ENCODE peak calls at places on chromosomes 7 and 10, in five cellular contexts. One of them, this sample, is unnamed.

GRCh38 chr7:73519867-73520672 is 2.0 kb downstream of the BAZ1B start:
- DNase-seq in fibroblast of lung: peak
- DNase-seq in adipocyte: peak
- DNase-seq in astrocyte: no peak
- DNase-seq in neuronal stem cell: no peak
- DNase-seq in this sample: no peak

GRCh38 chr10:896982-897381 is 34.5 kb downstream of the LARP4B start:
- DNase-seq in astrocyte: no peak
- DNase-seq in fibroblast of lung: no peak
- DNase-seq in adipocyte: no peak
- DNase-seq in neuronal stem cell: no peak
- DNase-seq in this sample: no peak

GRCh38 chr7:150428671-150429451 is 21.6 kb upstream of the GIMAP8 start:
- DNase-seq in astrocyte: peak
- DNase-seq in fibroblast of lung: peak
- DNase-seq in neuronal stem cell: no peak
- DNase-seq in adipocyte: peak
- DNase-seq in this sample: peak

GRCh38 chr10:65570143-65571010 is 1355.5 kb upstream of the LRRTM3 start:
- DNase-seq in adipocyte: no peak
- DNase-seq in fibroblast of lung: peak
- DNase-seq in astrocyte: peak
- DNase-seq in neuronal stem cell: peak
- DNase-seq in this sample: peak

GRCh38 chr10:113041841-113042745 is 92.0 kb downstream of the TCF7L2 start:
- DNase-seq in fibroblast of lung: no peak
- DNase-seq in adipocyte: no peak
- DNase-seq in astrocyte: peak
- DNase-seq in neuronal stem cell: no peak
- DNase-seq in this sample: peak

GRCh38 chr10:132640326-132641125 is 102.9 kb downstream of the INPP5A start:
- DNase-seq in fibroblast of lung: no peak
- DNase-seq in astrocyte: no peak
- DNase-seq in neuronal stem cell: no peak
- DNase-seq in adipocyte: no peak
- DNase-seq in this sample: no peak

GRCh38 chr10:51699145-51699474 is 285 bp downstream of the CSTF2T start:
- DNase-seq in astrocyte: no peak
- DNase-seq in adipocyte: no peak
- DNase-seq in fibroblast of lung: no peak
- DNase-seq in neuronal stem cell: no peak
- DNase-seq in this sample: no peak

GRCh38 chr10:3111626-3112220 is 44.4 kb downstream of the PFKP start:
- DNase-seq in adipocyte: no peak
- DNase-seq in fibroblast of lung: no peak
- DNase-seq in astrocyte: no peak
- DNase-seq in neuronal stem cell: no peak
- DNase-seq in this sample: no peak

GRCh38 chr7:122652851-122653250 is 46.1 kb downstream of the RNF133 start:
- DNase-seq in adipocyte: no peak
- DNase-seq in astrocyte: no peak
- DNase-seq in neuronal stem cell: no peak
- DNase-seq in fibroblast of lung: no peak
- DNase-seq in this sample: peak

GRCh38 chr10:75424553-75424952 is 6.9 kb upstream of the LRMDA start:
- DNase-seq in adipocyte: no peak
- DNase-seq in fibroblast of lung: no peak
- DNase-seq in neuronal stem cell: no peak
- DNase-seq in astrocyte: no peak
- DNase-seq in this sample: no peak

GRCh38 chr10:13732485-13732884 is 145.7 kb downstream of the PRPF18 start:
- DNase-seq in fibroblast of lung: no peak
- DNase-seq in adipocyte: no peak
- DNase-seq in astrocyte: no peak
- DNase-seq in neuronal stem cell: no peak
- DNase-seq in this sample: no peak

GRCh38 chr10:104345941-104346340 is 7.7 kb upstream of the ITPRIP start:
- DNase-seq in astrocyte: no peak
- DNase-seq in neuronal stem cell: no peak
- DNase-seq in adipocyte: no peak
- DNase-seq in fibroblast of lung: no peak
- DNase-seq in this sample: no peak

GRCh38 chr7:7861211-7861633 is 107.4 kb upstream of the GLCCI1 start:
- DNase-seq in neuronal stem cell: no peak
- DNase-seq in astrocyte: peak
- DNase-seq in fibroblast of lung: peak
- DNase-seq in adipocyte: peak
- DNase-seq in this sample: peak

GRCh38 chr10:71077143-71077581 is 135.2 kb upstream of the UNC5B start:
- DNase-seq in astrocyte: no peak
- DNase-seq in fibroblast of lung: no peak
- DNase-seq in neuronal stem cell: no peak
- DNase-seq in adipocyte: no peak
- DNase-seq in this sample: no peak

GRCh38 chr10:83667594-83667993 is 471.7 kb upstream of the GHITM start:
- DNase-seq in neuronal stem cell: no peak
- DNase-seq in astrocyte: no peak
- DNase-seq in adipocyte: no peak
- DNase-seq in fibroblast of lung: no peak
- DNase-seq in this sample: no peak

GRCh38 chr10:86956195-86956840 is 1.1 kb downstream of the MMRN2 start:
- DNase-seq in fibroblast of lung: no peak
- DNase-seq in neuronal stem cell: no peak
- DNase-seq in adipocyte: no peak
- DNase-seq in astrocyte: no peak
- DNase-seq in this sample: no peak

GRCh38 chr7:121385800-121386179 is 10.3 kb downstream of the FAM3C start:
- DNase-seq in fibroblast of lung: no peak
- DNase-seq in neuronal stem cell: no peak
- DNase-seq in adipocyte: no peak
- DNase-seq in astrocyte: no peak
- DNase-seq in this sample: no peak

GRCh38 chr7:44694326-44694725 is 54.3 kb upstream of the ZMIZ2 start:
- DNase-seq in adipocyte: no peak
- DNase-seq in neuronal stem cell: no peak
- DNase-seq in fibroblast of lung: no peak
- DNase-seq in astrocyte: no peak
- DNase-seq in this sample: no peak

GRCh38 chr7:118280319-118281012 is 56.0 kb downstream of the ANKRD7 start:
- DNase-seq in neuronal stem cell: no peak
- DNase-seq in astrocyte: no peak
- DNase-seq in adipocyte: no peak
- DNase-seq in fibroblast of lung: no peak
- DNase-seq in this sample: no peak

GRCh38 chr7:83347836-83348482 is 185.3 kb upstream of the PCLO start:
- DNase-seq in fibroblast of lung: peak
- DNase-seq in adipocyte: peak
- DNase-seq in neuronal stem cell: no peak
- DNase-seq in astrocyte: peak
- DNase-seq in this sample: peak

GRCh38 chr10:14822879-14823755 is 14.7 kb downstream of the CDNF start:
- DNase-seq in neuronal stem cell: peak
- DNase-seq in astrocyte: peak
- DNase-seq in adipocyte: peak
- DNase-seq in fibroblast of lung: peak
- DNase-seq in this sample: peak

GRCh38 chr7:93040355-93040754 is 77.4 kb downstream of the SAMD9 start:
- DNase-seq in fibroblast of lung: no peak
- DNase-seq in adipocyte: no peak
- DNase-seq in neuronal stem cell: no peak
- DNase-seq in astrocyte: no peak
- DNase-seq in this sample: no peak

GRCh38 chr10:76626406-76626805 is 1011.2 kb downstream of the KCNMA1 start:
- DNase-seq in fibroblast of lung: no peak
- DNase-seq in neuronal stem cell: no peak
- DNase-seq in astrocyte: no peak
- DNase-seq in adipocyte: no peak
- DNase-seq in this sample: no peak

GRCh38 chr7:128082431-128082830 is 51.2 kb upstream of the LRRC4 start:
- DNase-seq in fibroblast of lung: no peak
- DNase-seq in adipocyte: no peak
- DNase-seq in neuronal stem cell: no peak
- DNase-seq in astrocyte: no peak
- DNase-seq in this sample: no peak

GRCh38 chr7:105024734-105025133 is 10.7 kb downstream of the KMT2E start:
- DNase-seq in fibroblast of lung: peak
- DNase-seq in astrocyte: peak
- DNase-seq in neuronal stem cell: no peak
- DNase-seq in adipocyte: peak
- DNase-seq in this sample: peak

GRCh38 chr7:42900842-42901241 is 11.0 kb downstream of the C7orf25 start:
- DNase-seq in neuronal stem cell: no peak
- DNase-seq in astrocyte: no peak
- DNase-seq in adipocyte: no peak
- DNase-seq in fibroblast of lung: no peak
- DNase-seq in this sample: no peak

GRCh38 chr10:130485958-130486680 is 349.9 kb downstream of the GLRX3 start:
- DNase-seq in fibroblast of lung: no peak
- DNase-seq in astrocyte: no peak
- DNase-seq in neuronal stem cell: no peak
- DNase-seq in adipocyte: no peak
- DNase-seq in this sample: no peak

GRCh38 chr7:30068117-30068516 is 39.9 kb downstream of the PLEKHA8 start:
- DNase-seq in adipocyte: peak
- DNase-seq in astrocyte: peak
- DNase-seq in fibroblast of lung: peak
- DNase-seq in neuronal stem cell: no peak
- DNase-seq in this sample: no peak

GRCh38 chr7:134313543-134313942 is 3.2 kb downstream of the SLC35B4 start:
- DNase-seq in adipocyte: no peak
- DNase-seq in fibroblast of lung: no peak
- DNase-seq in astrocyte: no peak
- DNase-seq in neuronal stem cell: no peak
- DNase-seq in this sample: no peak

GRCh38 chr7:72080349-72080766 is 331.8 kb downstream of the CALN1 start:
- DNase-seq in fibroblast of lung: no peak
- DNase-seq in adipocyte: no peak
- DNase-seq in neuronal stem cell: no peak
- DNase-seq in astrocyte: no peak
- DNase-seq in this sample: no peak

GRCh38 chr7:101634196-101634717 is 5.2 kb upstream of the MYL10 start:
- DNase-seq in astrocyte: no peak
- DNase-seq in neuronal stem cell: no peak
- DNase-seq in adipocyte: no peak
- DNase-seq in fibroblast of lung: no peak
- DNase-seq in this sample: no peak

GRCh38 chr10:88995156-88995876 is 4.7 kb downstream of the FAS start:
- DNase-seq in astrocyte: no peak
- DNase-seq in neuronal stem cell: no peak
- DNase-seq in fibroblast of lung: no peak
- DNase-seq in adipocyte: no peak
- DNase-seq in this sample: no peak

GRCh38 chr10:33038672-33039071 is 80.6 kb upstream of the ITGB1 start:
- DNase-seq in neuronal stem cell: no peak
- DNase-seq in adipocyte: no peak
- DNase-seq in fibroblast of lung: no peak
- DNase-seq in astrocyte: no peak
- DNase-seq in this sample: no peak

GRCh38 chr10:88831709-88832108 is 19.9 kb downstream of the ANKRD22 start:
- DNase-seq in fibroblast of lung: no peak
- DNase-seq in adipocyte: no peak
- DNase-seq in neuronal stem cell: no peak
- DNase-seq in astrocyte: no peak
- DNase-seq in this sample: no peak

GRCh38 chr10:76428541-76429330 is 997.3 kb downstream of the LRMDA start:
- DNase-seq in adipocyte: peak
- DNase-seq in neuronal stem cell: no peak
- DNase-seq in astrocyte: peak
- DNase-seq in fibroblast of lung: peak
- DNase-seq in this sample: peak

GRCh38 chr7:158011941-158012340 is 575.7 kb downstream of the PTPRN2 start:
- DNase-seq in adipocyte: no peak
- DNase-seq in astrocyte: no peak
- DNase-seq in neuronal stem cell: no peak
- DNase-seq in fibroblast of lung: no peak
- DNase-seq in this sample: no peak

GRCh38 chr10:69801434-69802315 is at the start of gene COL13A1:
- DNase-seq in astrocyte: peak
- DNase-seq in neuronal stem cell: peak
- DNase-seq in fibroblast of lung: peak
- DNase-seq in adipocyte: peak
- DNase-seq in this sample: peak

GRCh38 chr10:71045188-71045841 is 156.9 kb upstream of the PCBD1 start:
- DNase-seq in neuronal stem cell: no peak
- DNase-seq in astrocyte: no peak
- DNase-seq in fibroblast of lung: no peak
- DNase-seq in adipocyte: no peak
- DNase-seq in this sample: no peak

GRCh38 chr7:112199035-112199655 is 7.1 kb downstream of the DOCK4 start:
- DNase-seq in astrocyte: no peak
- DNase-seq in fibroblast of lung: no peak
- DNase-seq in adipocyte: peak
- DNase-seq in neuronal stem cell: no peak
- DNase-seq in this sample: peak

GRCh38 chr7:80624763-80625162 is 13.7 kb upstream of the CD36 start:
- DNase-seq in neuronal stem cell: no peak
- DNase-seq in astrocyte: no peak
- DNase-seq in adipocyte: no peak
- DNase-seq in fibroblast of lung: no peak
- DNase-seq in this sample: no peak

GRCh38 chr7:80618105-80618504 is 20.3 kb upstream of the CD36 start:
- DNase-seq in adipocyte: no peak
- DNase-seq in neuronal stem cell: no peak
- DNase-seq in astrocyte: no peak
- DNase-seq in fibroblast of lung: no peak
- DNase-seq in this sample: no peak

GRCh38 chr7:80623465-80624252 is 14.8 kb upstream of the CD36 start:
- DNase-seq in neuronal stem cell: peak
- DNase-seq in astrocyte: no peak
- DNase-seq in fibroblast of lung: no peak
- DNase-seq in adipocyte: peak
- DNase-seq in this sample: no peak

GRCh38 chr7:80622531-80622930 is 15.9 kb upstream of the CD36 start:
- DNase-seq in adipocyte: peak
- DNase-seq in astrocyte: peak
- DNase-seq in neuronal stem cell: no peak
- DNase-seq in fibroblast of lung: peak
- DNase-seq in this sample: peak
- H3K9ac ChIP-seq in adipocyte: peak
- H3K9ac ChIP-seq in astrocyte: no peak
- H3K9ac ChIP-seq in neuronal stem cell: no peak
- H3K9ac ChIP-seq in fibroblast of lung: no peak
- H3K9ac ChIP-seq in this sample: no peak

GRCh38 chr10:98134117-98134430 is 383 bp upstream of the R3HCC1L start:
- DNase-seq in fibroblast of lung: peak
- DNase-seq in adipocyte: no peak
- DNase-seq in astrocyte: no peak
- DNase-seq in neuronal stem cell: peak
- DNase-seq in this sample: peak
- H3K9ac ChIP-seq in fibroblast of lung: no peak
- H3K9ac ChIP-seq in adipocyte: peak
- H3K9ac ChIP-seq in astrocyte: peak
- H3K9ac ChIP-seq in neuronal stem cell: no peak
- H3K9ac ChIP-seq in this sample: peak

GRCh38 chr7:2738766-2739549 is 51.0 kb downstream of the AMZ1 start:
- DNase-seq in adipocyte: no peak
- DNase-seq in astrocyte: no peak
- DNase-seq in neuronal stem cell: no peak
- DNase-seq in fibroblast of lung: no peak
- DNase-seq in this sample: no peak
- H3K9ac ChIP-seq in adipocyte: no peak
- H3K9ac ChIP-seq in astrocyte: no peak
- H3K9ac ChIP-seq in neuronal stem cell: no peak
- H3K9ac ChIP-seq in fibroblast of lung: no peak
- H3K9ac ChIP-seq in this sample: no peak

GRCh38 chr7:27143022-27143949 is at the start of gene HOXA5:
- DNase-seq in fibroblast of lung: peak
- DNase-seq in neuronal stem cell: peak
- DNase-seq in astrocyte: peak
- DNase-seq in adipocyte: no peak
- DNase-seq in this sample: no peak
- H3K9ac ChIP-seq in fibroblast of lung: peak
- H3K9ac ChIP-seq in neuronal stem cell: no peak
- H3K9ac ChIP-seq in astrocyte: peak
- H3K9ac ChIP-seq in adipocyte: peak
- H3K9ac ChIP-seq in this sample: no peak

This sample was measured in PC-3.